ENCODE peak calls at places on chromosomes 4 and X, in seven cellular contexts. N, C, D, Z, E, S and H are unnamed samples.

GRCh38 chr4:74531952-74532794 is 87.2 kb downstream of the AREG start:
- DNase-seq in N (peak), C (peak), D (peak), Z (peak), E (no peak), S (peak), H (peak)

GRCh38 chr4:26410385-26411293 is 79.6 kb downstream of the CCKAR start:
- DNase-seq in N (peak), C (peak), D (peak), Z (peak), E (no peak), S (peak), H (peak)

GRCh38 chrX:153723351-153724251 is 586 bp downstream of the BCAP31 start:
- DNase-seq in N (peak), C (peak), D (peak), Z (peak), E (peak), S (peak), H (peak)

GRCh38 chr4:475962-476361 is 23.0 kb downstream of the ZNF721 start:
- DNase-seq in N (no peak), C (no peak), D (no peak), Z (no peak), E (no peak), S (no peak), H (no peak)

GRCh38 chr4:154626793-154627484 is 14.5 kb upstream of the FGG start:
- DNase-seq in N (peak), C (peak), D (peak), Z (peak), E (peak), S (peak), H (peak)

GRCh38 chrX:70168238-70169188 is 8.8 kb upstream of the DGAT2L6 start:
- DNase-seq in N (no peak), C (peak), D (no peak), Z (peak), E (peak), S (peak), H (peak)

GRCh38 chrX:30822068-30822671 is 66.9 kb downstream of the TAB3 start:
- DNase-seq in N (no peak), C (no peak), D (peak), Z (no peak), E (no peak), S (no peak), H (peak)

GRCh38 chr4:138910914-138911336 is 104.7 kb upstream of the NOCT start:
- DNase-seq in N (no peak), C (peak), D (no peak), Z (peak), E (peak), S (peak), H (peak)

GRCh38 chr4:5707366-5708133 is 809 bp downstream of the EVC2 start:
- DNase-seq in N (no peak), C (no peak), D (no peak), Z (no peak), E (no peak), S (no peak), H (no peak)

GRCh38 chr4:107689912-107690587 is 30.0 kb downstream of the PAPSS1 start:
- DNase-seq in N (no peak), C (peak), D (no peak), Z (peak), E (no peak), S (no peak), H (no peak)

GRCh38 chr4:1172971-1173757 is 781 bp upstream of the SPON2 start:
- DNase-seq in N (no peak), C (no peak), D (no peak), Z (peak), E (no peak), S (no peak), H (no peak)

GRCh38 chrX:18574591-18574990 is 97.3 kb downstream of the RS1 start:
- DNase-seq in N (no peak), C (peak), D (no peak), Z (peak), E (no peak), S (no peak), H (no peak)

GRCh38 chrX:130916636-130917422 is 13.8 kb upstream of the ENOX2 start:
- DNase-seq in N (peak), C (peak), D (peak), Z (peak), E (peak), S (peak), H (peak)

GRCh38 chrX:53511302-53511701 is 77.1 kb upstream of the HSD17B10 start:
- DNase-seq in N (no peak), C (no peak), D (no peak), Z (no peak), E (no peak), S (no peak), H (peak)

GRCh38 chr4:17055788-17056187 is 157.3 kb upstream of the LDB2 start:
- DNase-seq in N (no peak), C (no peak), D (no peak), Z (peak), E (no peak), S (no peak), H (no peak)

GRCh38 chr4:100288167-100288566 is 97.9 kb upstream of the DDIT4L start:
- DNase-seq in N (no peak), C (no peak), D (no peak), Z (peak), E (no peak), S (no peak), H (no peak)

GRCh38 chr4:82282875-82283274 is 90.9 kb downstream of the HNRNPD start:
- DNase-seq in N (no peak), C (no peak), D (no peak), Z (no peak), E (no peak), S (no peak), H (no peak)

GRCh38 chr4:151219091-151219490 is 57.9 kb upstream of the PRSS48 start:
- DNase-seq in N (no peak), C (no peak), D (no peak), Z (no peak), E (no peak), S (no peak), H (no peak)

GRCh38 chr4:156774422-156774821 is 197.2 kb downstream of the PDGFC start:
- DNase-seq in N (no peak), C (peak), D (no peak), Z (peak), E (no peak), S (no peak), H (no peak)

GRCh38 chr4:32135642-32136041 is 1415.5 kb downstream of the PCDH7 start:
- DNase-seq in N (no peak), C (no peak), D (no peak), Z (no peak), E (no peak), S (no peak), H (no peak)

GRCh38 chr4:1602621-1603412 is 81.3 kb downstream of the FAM53A start:
- DNase-seq in N (no peak), C (no peak), D (no peak), Z (no peak), E (no peak), S (no peak), H (no peak)

GRCh38 chr4:71235321-71236206 is 103.3 kb upstream of the SLC4A4 start:
- DNase-seq in N (no peak), C (no peak), D (no peak), Z (no peak), E (no peak), S (no peak), H (no peak)

GRCh38 chr4:41026971-41027370 is 187.4 kb downstream of the APBB2 start:
- DNase-seq in N (no peak), C (no peak), D (no peak), Z (no peak), E (no peak), S (no peak), H (no peak)

GRCh38 chr4:24032371-24032989 is 142.6 kb upstream of the PPARGC1A start:
- DNase-seq in N (no peak), C (peak), D (peak), Z (peak), E (peak), S (peak), H (no peak)

GRCh38 chr4:108846568-108846967 is 83.7 kb upstream of the ETNPPL start:
- DNase-seq in N (no peak), C (no peak), D (no peak), Z (peak), E (no peak), S (no peak), H (no peak)

GRCh38 chr4:119532319-119532718 is 96.3 kb downstream of the PDE5A start:
- DNase-seq in N (no peak), C (no peak), D (no peak), Z (no peak), E (no peak), S (no peak), H (no peak)

GRCh38 chrX:115459883-115460564 is 101.0 kb upstream of the PLS3 start:
- DNase-seq in N (no peak), C (no peak), D (no peak), Z (peak), E (no peak), S (no peak), H (no peak)

GRCh38 chrX:140510895-140511295 is 6.0 kb upstream of the SOX3 start:
- DNase-seq in N (no peak), C (no peak), D (no peak), Z (no peak), E (no peak), S (no peak), H (no peak)

GRCh38 chr4:109214622-109215350 is 87.7 kb downstream of the COL25A1 start:
- DNase-seq in N (no peak), C (no peak), D (no peak), Z (no peak), E (no peak), S (no peak), H (no peak)

GRCh38 chr4:83075696-83076095 is 38.8 kb downstream of the PLAC8 start:
- DNase-seq in N (no peak), C (peak), D (no peak), Z (peak), E (no peak), S (no peak), H (no peak)

GRCh38 chr4:85762204-85762884 is 287.4 kb downstream of the ARHGAP24 start:
- DNase-seq in N (no peak), C (no peak), D (no peak), Z (peak), E (no peak), S (no peak), H (no peak)

GRCh38 chrX:69627744-69628143 is 11.8 kb downstream of the EDA start:
- DNase-seq in N (no peak), C (no peak), D (no peak), Z (no peak), E (no peak), S (no peak), H (no peak)

GRCh38 chr4:40046311-40046980 is 10.2 kb upstream of the N4BP2 start:
- DNase-seq in N (no peak), C (no peak), D (no peak), Z (peak), E (no peak), S (peak), H (no peak)

GRCh38 chrX:118975831-118976598 is 1.6 kb downstream of the LONRF3 start:
- DNase-seq in N (peak), C (peak), D (no peak), Z (peak), E (peak), S (peak), H (peak)

GRCh38 chrX:72569786-72570185 is 2.9 kb downstream of the HDAC8 start:
- DNase-seq in N (no peak), C (peak), D (no peak), Z (peak), E (no peak), S (no peak), H (no peak)

GRCh38 chr4:123786955-123787354 is 390.4 kb downstream of the SPRY1 start:
- DNase-seq in N (no peak), C (no peak), D (no peak), Z (peak), E (no peak), S (no peak), H (no peak)

GRCh38 chr4:165355900-165356300 is 22.9 kb upstream of the CPE start:
- DNase-seq in N (no peak), C (peak), D (peak), Z (peak), E (peak), S (peak), H (peak)

GRCh38 chr4:1476140-1476513 is 69.9 kb upstream of the NKX1-1 start:
- DNase-seq in N (no peak), C (no peak), D (no peak), Z (no peak), E (no peak), S (no peak), H (no peak)